ENCODE peak calls at places on chromosomes 11 and 22, in nine cellular contexts. One of them, this sample, is unnamed.

GRCh38 chr11:133619397-133619796 is 87.1 kb upstream of the OPCML start:
- DNase-seq in sciatic nerve: no peak
- DNase-seq in C1 segment of cervical spinal cord: no peak
- DNase-seq in NCI-H187: no peak
- DNase-seq in iris pigment epithelial cell: no peak
- DNase-seq in mammary epithelial cell: no peak
- DNase-seq in ELF-1: peak
- DNase-seq in A549: no peak
- DNase-seq in retina: no peak
- DNase-seq in this sample: no peak

GRCh38 chr22:46526484-46526839 is 11.0 kb downstream of the CELSR1 start:
- DNase-seq in sciatic nerve: no peak
- DNase-seq in C1 segment of cervical spinal cord: no peak
- DNase-seq in NCI-H187: no peak
- DNase-seq in iris pigment epithelial cell: no peak
- DNase-seq in mammary epithelial cell: no peak
- DNase-seq in ELF-1: no peak
- DNase-seq in A549: no peak
- DNase-seq in retina: no peak
- DNase-seq in this sample: no peak

GRCh38 chr11:14672635-14673034 is 29.0 kb downstream of the PDE3B start:
- DNase-seq in sciatic nerve: no peak
- DNase-seq in C1 segment of cervical spinal cord: no peak
- DNase-seq in NCI-H187: no peak
- DNase-seq in iris pigment epithelial cell: peak
- DNase-seq in mammary epithelial cell: peak
- DNase-seq in ELF-1: no peak
- DNase-seq in A549: no peak
- DNase-seq in retina: no peak
- DNase-seq in this sample: no peak

GRCh38 chr11:83602116-83602515 is 315.9 kb upstream of the CCDC90B start:
- DNase-seq in sciatic nerve: no peak
- DNase-seq in C1 segment of cervical spinal cord: no peak
- DNase-seq in NCI-H187: no peak
- DNase-seq in iris pigment epithelial cell: no peak
- DNase-seq in mammary epithelial cell: no peak
- DNase-seq in ELF-1: no peak
- DNase-seq in A549: no peak
- DNase-seq in retina: no peak
- DNase-seq in this sample: no peak

GRCh38 chr11:61833478-61833877 is 5.4 kb downstream of the FADS2 start:
- DNase-seq in sciatic nerve: no peak
- DNase-seq in C1 segment of cervical spinal cord: no peak
- DNase-seq in NCI-H187: no peak
- DNase-seq in iris pigment epithelial cell: no peak
- DNase-seq in mammary epithelial cell: no peak
- DNase-seq in ELF-1: no peak
- DNase-seq in A549: no peak
- DNase-seq in retina: no peak
- DNase-seq in this sample: peak

GRCh38 chr11:118282635-118283310 is 18.7 kb upstream of the MPZL2 start:
- DNase-seq in sciatic nerve: no peak
- DNase-seq in C1 segment of cervical spinal cord: no peak
- DNase-seq in NCI-H187: no peak
- DNase-seq in iris pigment epithelial cell: no peak
- DNase-seq in mammary epithelial cell: no peak
- DNase-seq in ELF-1: no peak
- DNase-seq in A549: no peak
- DNase-seq in retina: no peak
- DNase-seq in this sample: no peak

GRCh38 chr11:123801765-123802164 is 4.4 kb downstream of the OR6M1 start:
- DNase-seq in sciatic nerve: no peak
- DNase-seq in C1 segment of cervical spinal cord: no peak
- DNase-seq in NCI-H187: no peak
- DNase-seq in iris pigment epithelial cell: no peak
- DNase-seq in mammary epithelial cell: no peak
- DNase-seq in ELF-1: no peak
- DNase-seq in A549: no peak
- DNase-seq in retina: no peak
- DNase-seq in this sample: no peak

GRCh38 chr11:35567737-35568465 is 42.5 kb upstream of the PAMR1 start:
- DNase-seq in sciatic nerve: no peak
- DNase-seq in C1 segment of cervical spinal cord: no peak
- DNase-seq in NCI-H187: no peak
- DNase-seq in iris pigment epithelial cell: peak
- DNase-seq in mammary epithelial cell: peak
- DNase-seq in ELF-1: peak
- DNase-seq in A549: peak
- DNase-seq in retina: no peak
- DNase-seq in this sample: no peak

GRCh38 chr22:37735054-37735453 is 38.2 kb downstream of the TRIOBP start:
- DNase-seq in sciatic nerve: peak
- DNase-seq in C1 segment of cervical spinal cord: peak
- DNase-seq in NCI-H187: no peak
- DNase-seq in iris pigment epithelial cell: no peak
- DNase-seq in mammary epithelial cell: no peak
- DNase-seq in ELF-1: peak
- DNase-seq in A549: peak
- DNase-seq in retina: peak
- DNase-seq in this sample: no peak

GRCh38 chr22:20503816-20504215 is 3.6 kb upstream of the MED15 start:
- DNase-seq in sciatic nerve: no peak
- DNase-seq in C1 segment of cervical spinal cord: no peak
- DNase-seq in NCI-H187: no peak
- DNase-seq in iris pigment epithelial cell: no peak
- DNase-seq in mammary epithelial cell: peak
- DNase-seq in ELF-1: no peak
- DNase-seq in A549: peak
- DNase-seq in retina: no peak
- DNase-seq in this sample: no peak

GRCh38 chr11:113778111-113778910 is 1.3 kb upstream of the CLDN25 start:
- DNase-seq in sciatic nerve: no peak
- DNase-seq in C1 segment of cervical spinal cord: peak
- DNase-seq in NCI-H187: no peak
- DNase-seq in iris pigment epithelial cell: peak
- DNase-seq in mammary epithelial cell: peak
- DNase-seq in ELF-1: no peak
- DNase-seq in A549: no peak
- DNase-seq in retina: no peak
- DNase-seq in this sample: no peak

GRCh38 chr11:79312591-79313267 is 128.1 kb downstream of the TENM4 start:
- DNase-seq in sciatic nerve: no peak
- DNase-seq in C1 segment of cervical spinal cord: peak
- DNase-seq in NCI-H187: peak
- DNase-seq in iris pigment epithelial cell: peak
- DNase-seq in mammary epithelial cell: no peak
- DNase-seq in ELF-1: no peak
- DNase-seq in A549: no peak
- DNase-seq in retina: peak
- DNase-seq in this sample: no peak

GRCh38 chr22:17063372-17064106 is 21.3 kb upstream of the IL17RA start:
- DNase-seq in sciatic nerve: peak
- DNase-seq in C1 segment of cervical spinal cord: no peak
- DNase-seq in NCI-H187: no peak
- DNase-seq in iris pigment epithelial cell: no peak
- DNase-seq in mammary epithelial cell: no peak
- DNase-seq in ELF-1: no peak
- DNase-seq in A549: no peak
- DNase-seq in retina: no peak
- DNase-seq in this sample: peak

GRCh38 chr22:28154856-28155255 is 235.8 kb upstream of the PITPNB start:
- DNase-seq in sciatic nerve: no peak
- DNase-seq in C1 segment of cervical spinal cord: no peak
- DNase-seq in NCI-H187: no peak
- DNase-seq in iris pigment epithelial cell: peak
- DNase-seq in mammary epithelial cell: no peak
- DNase-seq in ELF-1: no peak
- DNase-seq in A549: no peak
- DNase-seq in retina: no peak
- DNase-seq in this sample: no peak

GRCh38 chr11:82533628-82534353 is 199.9 kb downstream of the FAM181B start:
- DNase-seq in sciatic nerve: no peak
- DNase-seq in C1 segment of cervical spinal cord: no peak
- DNase-seq in NCI-H187: peak
- DNase-seq in iris pigment epithelial cell: no peak
- DNase-seq in mammary epithelial cell: peak
- DNase-seq in ELF-1: no peak
- DNase-seq in A549: no peak
- DNase-seq in retina: no peak
- DNase-seq in this sample: no peak

GRCh38 chr11:120431633-120432032 is 79.9 kb upstream of the GRIK4 start:
- DNase-seq in sciatic nerve: no peak
- DNase-seq in C1 segment of cervical spinal cord: no peak
- DNase-seq in NCI-H187: no peak
- DNase-seq in iris pigment epithelial cell: peak
- DNase-seq in mammary epithelial cell: no peak
- DNase-seq in ELF-1: peak
- DNase-seq in A549: peak
- DNase-seq in retina: no peak
- DNase-seq in this sample: peak

GRCh38 chr11:66226111-66226510 is 42.3 kb upstream of the RAB1B start:
- DNase-seq in sciatic nerve: no peak
- DNase-seq in C1 segment of cervical spinal cord: no peak
- DNase-seq in NCI-H187: no peak
- DNase-seq in iris pigment epithelial cell: no peak
- DNase-seq in mammary epithelial cell: no peak
- DNase-seq in ELF-1: no peak
- DNase-seq in A549: no peak
- DNase-seq in retina: no peak
- DNase-seq in this sample: no peak

GRCh38 chr11:123365955-123366354 is 64.1 kb upstream of the GRAMD1B start:
- DNase-seq in sciatic nerve: no peak
- DNase-seq in C1 segment of cervical spinal cord: no peak
- DNase-seq in NCI-H187: no peak
- DNase-seq in iris pigment epithelial cell: no peak
- DNase-seq in mammary epithelial cell: no peak
- DNase-seq in ELF-1: no peak
- DNase-seq in A549: no peak
- DNase-seq in retina: no peak
- DNase-seq in this sample: no peak

GRCh38 chr11:9250139-9250582 is 15.0 kb downstream of the DENND5A start:
- DNase-seq in sciatic nerve: no peak
- DNase-seq in C1 segment of cervical spinal cord: no peak
- DNase-seq in NCI-H187: no peak
- DNase-seq in iris pigment epithelial cell: peak
- DNase-seq in mammary epithelial cell: no peak
- DNase-seq in ELF-1: no peak
- DNase-seq in A549: no peak
- DNase-seq in retina: no peak
- DNase-seq in this sample: peak

GRCh38 chr11:72522186-72522585 is 87.9 kb upstream of the CLPB start:
- DNase-seq in sciatic nerve: no peak
- DNase-seq in C1 segment of cervical spinal cord: peak
- DNase-seq in NCI-H187: no peak
- DNase-seq in iris pigment epithelial cell: no peak
- DNase-seq in mammary epithelial cell: no peak
- DNase-seq in ELF-1: no peak
- DNase-seq in A549: no peak
- DNase-seq in retina: no peak
- DNase-seq in this sample: no peak

GRCh38 chr22:19494676-19495173 is 15.0 kb downstream of the CDC45 start:
- DNase-seq in sciatic nerve: no peak
- DNase-seq in C1 segment of cervical spinal cord: no peak
- DNase-seq in NCI-H187: no peak
- DNase-seq in iris pigment epithelial cell: no peak
- DNase-seq in mammary epithelial cell: no peak
- DNase-seq in ELF-1: no peak
- DNase-seq in A549: no peak
- DNase-seq in retina: no peak
- DNase-seq in this sample: no peak

GRCh38 chr22:17921871-17922821 is 102.2 kb downstream of the MICAL3 start:
- DNase-seq in sciatic nerve: peak
- DNase-seq in C1 segment of cervical spinal cord: no peak
- DNase-seq in NCI-H187: no peak
- DNase-seq in iris pigment epithelial cell: no peak
- DNase-seq in mammary epithelial cell: peak
- DNase-seq in ELF-1: peak
- DNase-seq in A549: no peak
- DNase-seq in retina: no peak
- DNase-seq in this sample: no peak

GRCh38 chr11:20729597-20730095 is 60.3 kb downstream of the NELL1 start:
- DNase-seq in sciatic nerve: no peak
- DNase-seq in C1 segment of cervical spinal cord: no peak
- DNase-seq in NCI-H187: no peak
- DNase-seq in iris pigment epithelial cell: no peak
- DNase-seq in mammary epithelial cell: no peak
- DNase-seq in ELF-1: no peak
- DNase-seq in A549: no peak
- DNase-seq in retina: no peak
- DNase-seq in this sample: no peak

GRCh38 chr22:49094151-49094550 is 733.5 kb downstream of the BRD1 start:
- DNase-seq in sciatic nerve: no peak
- DNase-seq in C1 segment of cervical spinal cord: no peak
- DNase-seq in NCI-H187: no peak
- DNase-seq in iris pigment epithelial cell: no peak
- DNase-seq in mammary epithelial cell: no peak
- DNase-seq in ELF-1: no peak
- DNase-seq in A549: no peak
- DNase-seq in retina: no peak
- DNase-seq in this sample: no peak

GRCh38 chr22:41538583-41538982 is 5.7 kb downstream of the POLR3H start:
- DNase-seq in sciatic nerve: no peak
- DNase-seq in C1 segment of cervical spinal cord: peak
- DNase-seq in NCI-H187: no peak
- DNase-seq in iris pigment epithelial cell: no peak
- DNase-seq in mammary epithelial cell: no peak
- DNase-seq in ELF-1: no peak
- DNase-seq in A549: no peak
- DNase-seq in retina: no peak
- DNase-seq in this sample: no peak

GRCh38 chr11:36540998-36541397 is 26.8 kb upstream of the RAG1 start:
- DNase-seq in sciatic nerve: no peak
- DNase-seq in C1 segment of cervical spinal cord: no peak
- DNase-seq in NCI-H187: peak
- DNase-seq in iris pigment epithelial cell: peak
- DNase-seq in mammary epithelial cell: peak
- DNase-seq in ELF-1: peak
- DNase-seq in A549: peak
- DNase-seq in retina: no peak
- DNase-seq in this sample: peak

GRCh38 chr11:9719949-9720646 is 56.2 kb downstream of the SWAP70 start:
- DNase-seq in sciatic nerve: no peak
- DNase-seq in C1 segment of cervical spinal cord: no peak
- DNase-seq in NCI-H187: no peak
- DNase-seq in iris pigment epithelial cell: no peak
- DNase-seq in mammary epithelial cell: no peak
- DNase-seq in ELF-1: no peak
- DNase-seq in A549: no peak
- DNase-seq in retina: no peak
- DNase-seq in this sample: no peak

GRCh38 chr11:86938900-86939880 is 16.0 kb downstream of the FZD4 start:
- DNase-seq in sciatic nerve: no peak
- DNase-seq in C1 segment of cervical spinal cord: no peak
- DNase-seq in NCI-H187: no peak
- DNase-seq in iris pigment epithelial cell: peak
- DNase-seq in mammary epithelial cell: peak
- DNase-seq in ELF-1: peak
- DNase-seq in A549: peak
- DNase-seq in retina: peak
- DNase-seq in this sample: peak

GRCh38 chr11:29534831-29535230 is 482.0 kb downstream of the KCNA4 start:
- DNase-seq in sciatic nerve: no peak
- DNase-seq in C1 segment of cervical spinal cord: no peak
- DNase-seq in NCI-H187: no peak
- DNase-seq in iris pigment epithelial cell: no peak
- DNase-seq in mammary epithelial cell: peak
- DNase-seq in ELF-1: no peak
- DNase-seq in A549: no peak
- DNase-seq in retina: no peak
- DNase-seq in this sample: no peak

GRCh38 chr11:43489869-43490465 is 131.2 kb downstream of the TTC17 start:
- DNase-seq in sciatic nerve: no peak
- DNase-seq in C1 segment of cervical spinal cord: no peak
- DNase-seq in NCI-H187: no peak
- DNase-seq in iris pigment epithelial cell: peak
- DNase-seq in mammary epithelial cell: no peak
- DNase-seq in ELF-1: no peak
- DNase-seq in A549: no peak
- DNase-seq in retina: no peak
- DNase-seq in this sample: no peak

GRCh38 chr11:282171-282570 is 4.0 kb downstream of the NLRP6 start:
- DNase-seq in sciatic nerve: peak
- DNase-seq in C1 segment of cervical spinal cord: no peak
- DNase-seq in NCI-H187: no peak
- DNase-seq in iris pigment epithelial cell: no peak
- DNase-seq in mammary epithelial cell: no peak
- DNase-seq in ELF-1: no peak
- DNase-seq in A549: no peak
- DNase-seq in retina: no peak
- DNase-seq in this sample: no peak

This sample was measured in Jurkat, Clone E6-1.